ENCODE peak calls at places on chromosomes 5 and 9, in four cellular contexts. K is adrenal gland, T is uterus, V is transverse colon. R is an unnamed sample. For H3K4me1, the result is how much of the 10 kb centered on the place peaks cover.

GRCh38 chr5:32613050-32613672 is 27.8 kb downstream of the SUB1 start:
- DNase-seq in V (peak), K (peak), T (peak), R (peak)

GRCh38 chr9:19875291-19875910 is 86.6 kb upstream of the SLC24A2 start:
- DNase-seq in T (no peak), K (no peak), V (no peak), R (no peak)

GRCh38 chr5:69238760-69239251 is 4.1 kb downstream of the CDK7 start:
- DNase-seq in V (no peak), T (no peak), K (no peak), R (no peak)

GRCh38 chr9:98665511-98665910 is 43.2 kb downstream of the GABBR2 start:
- DNase-seq in V (no peak), K (no peak), T (no peak), R (no peak)

GRCh38 chr9:91162311-91162710 is 199.4 kb downstream of the AUH start:
- DNase-seq in T (no peak), K (no peak), V (peak), R (no peak)

GRCh38 chr5:86463339-86463738 is 154.4 kb upstream of the COX7C start:
- DNase-seq in T (no peak), V (no peak), K (no peak), R (no peak)

GRCh38 chr9:123410281-123410910 is 54.4 kb downstream of the CRB2 start:
- DNase-seq in K (no peak), T (no peak), V (no peak), R (no peak)

GRCh38 chr9:128635266-128636023 is 21.2 kb downstream of the DYNC2I2 start:
- DNase-seq in V (peak), T (peak), K (peak), R (peak)

GRCh38 chr9:98603821-98604383 is 104.8 kb downstream of the GABBR2 start:
- DNase-seq in K (no peak), T (no peak), V (no peak), R (no peak)

GRCh38 chr9:133122935-133123611 is 2.0 kb upstream of the RALGDS start:
- DNase-seq in V (peak), T (peak), K (peak), R (no peak)

GRCh38 chr9:70874451-70874850 is 247.0 kb downstream of the TRPM3 start:
- DNase-seq in V (no peak), T (no peak), K (no peak), R (no peak)

GRCh38 chr5:111774525-111774924 is 17.5 kb upstream of the NREP start:
- DNase-seq in K (peak), V (peak), T (no peak), R (peak)

GRCh38 chr9:28179893-28180292 is 606.6 kb upstream of the C9orf72 start:
- DNase-seq in T (no peak), V (no peak), K (no peak), R (no peak)

GRCh38 chr9:10843151-10843550 is 230.3 kb upstream of the PTPRD start:
- DNase-seq in K (no peak), V (no peak), T (no peak), R (no peak)

GRCh38 chr9:98823666-98824334 is 16.3 kb downstream of the GALNT12 start:
- DNase-seq in T (no peak), V (no peak), K (no peak), R (no peak)

GRCh38 chr9:137295313-137296213 is 6.5 kb downstream of the NRARP start:
- DNase-seq in V (peak), K (peak), T (no peak), R (peak)

GRCh38 chr5:112762113-112762810 is 24.6 kb downstream of the APC start:
- DNase-seq in V (no peak), T (no peak), K (no peak), R (no peak)

GRCh38 chr5:157100140-157100679 is 8.6 kb downstream of the HAVCR2 start:
- DNase-seq in T (no peak), V (no peak), K (peak), R (no peak)

GRCh38 chr5:147225938-147226337 is 8.9 kb upstream of the STK32A start:
- DNase-seq in T (no peak), K (no peak), V (no peak), R (no peak)
- TF ChIP-seq POLR2A in T (no peak), K (no peak), V (no peak), R (no peak)

DNA sequence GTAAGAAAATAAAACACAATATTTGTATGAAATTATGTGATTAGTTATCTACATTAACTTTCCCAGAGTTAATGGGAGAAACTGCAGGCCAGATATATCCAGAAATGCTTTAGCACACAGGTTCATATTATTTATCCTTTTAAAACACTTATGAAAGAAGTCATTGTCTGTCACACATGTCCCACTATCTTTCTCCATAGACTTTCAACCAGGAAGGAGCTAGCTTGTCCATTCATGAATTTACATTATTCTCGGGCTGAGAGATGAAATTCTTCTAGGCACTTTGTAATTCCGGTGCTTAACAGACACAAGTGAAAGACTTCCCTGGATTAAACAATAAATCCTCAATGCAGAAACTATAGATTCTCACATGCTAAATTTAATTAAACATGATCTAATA is 1043.2 kb downstream of the CDH9 start:
- DNase-seq in T (no peak), K (no peak), V (no peak), R (no peak)
- H3K27ac ChIP-seq in T (no peak), K (no peak), V (no peak), R (no peak)

GRCh38 chr9:33117816-33118215 is 41.3 kb upstream of the SMU1 start:
- DNase-seq in K (no peak), V (no peak), T (no peak), R (no peak)
- H3K4me1 ChIP-seq in K (under half), V (under half), T (under half), R (under half)

GRCh38 chr5:172862165-172862801 is 28.2 kb downstream of the ERGIC1 start:
- DNase-seq in V (no peak), K (peak), T (no peak), R (no peak)

GRCh38 chr5:172859966-172860365 is 25.9 kb downstream of the ERGIC1 start:
- DNase-seq in K (no peak), V (no peak), T (no peak), R (no peak)

GRCh38 chr5:172861461-172861860 is 27.4 kb downstream of the ERGIC1 start:
- DNase-seq in T (no peak), K (no peak), V (no peak), R (no peak)

GRCh38 chr5:172858990-172859811 is 25.1 kb downstream of the ERGIC1 start:
- DNase-seq in K (peak), V (peak), T (peak), R (peak)

DNA sequence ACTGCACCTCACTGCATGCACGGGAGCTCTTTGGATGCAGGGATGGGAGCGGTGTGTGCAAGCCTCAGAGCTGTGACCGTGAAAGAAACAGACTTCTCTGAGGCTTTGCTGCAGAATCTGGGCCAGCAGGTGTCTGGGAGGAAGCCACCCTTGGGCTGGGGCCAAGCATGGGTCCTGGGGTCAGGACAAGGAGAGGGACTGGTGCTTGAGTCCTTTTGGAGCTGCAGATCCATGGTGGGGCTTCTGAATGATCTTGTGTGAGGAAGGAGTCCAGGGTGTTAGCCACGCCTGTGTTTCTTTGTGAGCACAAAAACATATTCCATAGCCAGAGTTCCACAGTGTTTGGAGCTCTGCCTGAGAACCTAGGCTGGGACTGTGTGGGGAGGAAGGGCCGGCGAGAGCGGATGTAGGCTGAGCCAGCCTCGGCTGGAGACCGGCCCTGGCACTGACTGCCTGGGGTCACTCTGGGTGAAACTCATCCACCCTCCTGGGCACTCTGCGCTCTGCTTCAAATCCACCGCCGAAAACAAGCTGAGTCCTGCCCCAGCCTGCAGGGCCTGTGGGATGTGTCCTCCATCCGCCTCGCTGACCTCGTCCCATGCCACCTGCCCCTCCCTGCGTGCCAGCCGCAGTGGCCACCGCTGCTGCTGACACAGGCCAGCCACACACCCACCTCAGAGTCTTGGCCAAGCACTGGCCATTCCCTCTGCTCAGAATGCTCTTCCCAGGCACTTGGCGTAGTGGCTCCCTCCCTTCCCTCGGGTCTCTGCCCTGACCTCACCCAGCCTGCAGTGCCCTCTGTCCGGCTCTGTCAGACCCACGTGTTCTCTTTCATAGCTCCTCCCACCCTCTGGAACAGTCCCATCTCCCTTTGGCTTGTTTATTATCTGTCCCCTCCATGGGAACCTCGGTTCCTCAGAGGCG is 26.7 kb downstream of the ERGIC1 start:
- DNase-seq in V (peak), K (peak), T (peak), R (peak)
- TF ChIP-seq POLR2A in V (no peak), K (peak), T (no peak), R (peak)

GRCh38 chr5:84292000-84292642 is 92.6 kb downstream of the EDIL3 start:
- DNase-seq in K (no peak), V (no peak), T (no peak), R (no peak)

GRCh38 chr5:84290673-84291072 is 94.0 kb downstream of the EDIL3 start:
- DNase-seq in T (no peak), K (no peak), V (no peak), R (no peak)

GRCh38 chr5:84292788-84293653 is 91.7 kb downstream of the EDIL3 start:
- DNase-seq in K (no peak), V (no peak), T (no peak), R (no peak)

GRCh38 chr5:84287964-84288363 is 96.7 kb downstream of the EDIL3 start:
- DNase-seq in V (no peak), T (no peak), K (no peak), R (no peak)

DNA sequence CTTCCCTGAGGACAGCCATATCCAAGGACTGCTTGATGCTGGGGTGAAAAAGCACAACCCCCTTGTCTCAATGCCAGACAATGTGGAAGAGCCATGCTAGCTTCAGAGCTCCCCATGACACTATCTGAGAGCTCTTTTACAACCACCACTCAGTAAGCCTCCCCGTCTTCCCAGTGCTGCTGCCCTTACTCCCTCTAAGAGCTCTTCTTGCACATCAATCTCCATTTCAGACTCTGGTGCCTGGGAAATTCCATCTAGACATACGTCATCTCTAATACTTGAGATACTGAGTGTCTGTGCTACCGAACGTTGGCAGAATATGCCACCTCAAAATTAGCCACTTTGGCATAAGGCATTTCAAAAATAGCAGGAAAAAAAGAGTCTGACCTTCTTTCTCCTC is 94.5 kb downstream of the EDIL3 start:
- DNase-seq in T (no peak), K (no peak), V (no peak), R (no peak)
- H3K27ac ChIP-seq in T (no peak), K (no peak), V (no peak), R (no peak)

GRCh38 chr9:109910616-109911568 is 130.9 kb downstream of the PALM2AKAP2 start:
- DNase-seq in T (no peak), V (peak), K (peak), R (no peak)
- H3K4me1 ChIP-seq in T (under half), V (under half), K (under half), R (under half)

R was measured in body of pancreas.